ENCODE peak calls at places on chromosomes 1 and 21, in eight cellular contexts. One of them, this sample, is unnamed.

GRCh38 chr1:67312630-67313029 is 5.0 kb downstream of the IL12RB2 start:
- DNase-seq in H54: no peak
- DNase-seq in NT2/D1: no peak
- DNase-seq in stimulated activated CD8-positive, alpha-beta memory T cell treated with anti-CD3 and anti-CD28 coated beads, Interleukin-15, amount 100 ng/mL, for 24 hours: no peak
- DNase-seq in T follicular helper cell: no peak
- DNase-seq in B cell: no peak
- DNase-seq in non-pigmented ciliary epithelial cell: no peak
- DNase-seq in skeletal muscle cell: no peak
- DNase-seq in this sample: no peak

GRCh38 chr1:205077934-205078311 is 6.3 kb downstream of the TMEM81 start:
- DNase-seq in H54: no peak
- DNase-seq in NT2/D1: no peak
- DNase-seq in stimulated activated CD8-positive, alpha-beta memory T cell treated with anti-CD3 and anti-CD28 coated beads, Interleukin-15, amount 100 ng/mL, for 24 hours: no peak
- DNase-seq in T follicular helper cell: no peak
- DNase-seq in B cell: no peak
- DNase-seq in non-pigmented ciliary epithelial cell: no peak
- DNase-seq in skeletal muscle cell: peak
- DNase-seq in this sample: no peak

GRCh38 chr1:63797056-63797726 is 23.4 kb downstream of the ROR1 start:
- DNase-seq in H54: peak
- DNase-seq in NT2/D1: no peak
- DNase-seq in stimulated activated CD8-positive, alpha-beta memory T cell treated with anti-CD3 and anti-CD28 coated beads, Interleukin-15, amount 100 ng/mL, for 24 hours: no peak
- DNase-seq in T follicular helper cell: no peak
- DNase-seq in B cell: no peak
- DNase-seq in non-pigmented ciliary epithelial cell: no peak
- DNase-seq in skeletal muscle cell: no peak
- DNase-seq in this sample: no peak

GRCh38 chr1:197924516-197925123 is 7.4 kb downstream of the LHX9 start:
- DNase-seq in H54: peak
- DNase-seq in NT2/D1: no peak
- DNase-seq in stimulated activated CD8-positive, alpha-beta memory T cell treated with anti-CD3 and anti-CD28 coated beads, Interleukin-15, amount 100 ng/mL, for 24 hours: no peak
- DNase-seq in T follicular helper cell: no peak
- DNase-seq in B cell: no peak
- DNase-seq in non-pigmented ciliary epithelial cell: no peak
- DNase-seq in skeletal muscle cell: no peak
- DNase-seq in this sample: no peak

GRCh38 chr21:42262826-42263225 is 43.9 kb downstream of the ABCG1 start:
- DNase-seq in H54: peak
- DNase-seq in NT2/D1: no peak
- DNase-seq in stimulated activated CD8-positive, alpha-beta memory T cell treated with anti-CD3 and anti-CD28 coated beads, Interleukin-15, amount 100 ng/mL, for 24 hours: no peak
- DNase-seq in T follicular helper cell: no peak
- DNase-seq in B cell: no peak
- DNase-seq in non-pigmented ciliary epithelial cell: no peak
- DNase-seq in skeletal muscle cell: no peak
- DNase-seq in this sample: no peak

GRCh38 chr1:176172215-176172614 is 34.9 kb downstream of the COP1 start:
- DNase-seq in H54: no peak
- DNase-seq in NT2/D1: no peak
- DNase-seq in stimulated activated CD8-positive, alpha-beta memory T cell treated with anti-CD3 and anti-CD28 coated beads, Interleukin-15, amount 100 ng/mL, for 24 hours: no peak
- DNase-seq in T follicular helper cell: no peak
- DNase-seq in B cell: no peak
- DNase-seq in non-pigmented ciliary epithelial cell: no peak
- DNase-seq in skeletal muscle cell: no peak
- DNase-seq in this sample: no peak

GRCh38 chr21:30340714-30341573 is 3.5 kb upstream of the KRTAP27-1 start:
- DNase-seq in H54: peak
- DNase-seq in NT2/D1: peak
- DNase-seq in stimulated activated CD8-positive, alpha-beta memory T cell treated with anti-CD3 and anti-CD28 coated beads, Interleukin-15, amount 100 ng/mL, for 24 hours: no peak
- DNase-seq in T follicular helper cell: peak
- DNase-seq in B cell: no peak
- DNase-seq in non-pigmented ciliary epithelial cell: no peak
- DNase-seq in skeletal muscle cell: no peak
- DNase-seq in this sample: no peak

GRCh38 chr1:7378346-7379130 is 392.6 kb upstream of the VAMP3 start:
- DNase-seq in H54: no peak
- DNase-seq in NT2/D1: no peak
- DNase-seq in stimulated activated CD8-positive, alpha-beta memory T cell treated with anti-CD3 and anti-CD28 coated beads, Interleukin-15, amount 100 ng/mL, for 24 hours: no peak
- DNase-seq in T follicular helper cell: no peak
- DNase-seq in B cell: no peak
- DNase-seq in non-pigmented ciliary epithelial cell: no peak
- DNase-seq in skeletal muscle cell: no peak
- DNase-seq in this sample: no peak

GRCh38 chr1:235866207-235866912 is at the start of gene LYST:
- DNase-seq in H54: peak
- DNase-seq in NT2/D1: no peak
- DNase-seq in stimulated activated CD8-positive, alpha-beta memory T cell treated with anti-CD3 and anti-CD28 coated beads, Interleukin-15, amount 100 ng/mL, for 24 hours: no peak
- DNase-seq in T follicular helper cell: peak
- DNase-seq in B cell: peak
- DNase-seq in non-pigmented ciliary epithelial cell: no peak
- DNase-seq in skeletal muscle cell: no peak
- DNase-seq in this sample: peak

GRCh38 chr1:95631695-95632094 is 397.7 kb downstream of the RWDD3 start:
- DNase-seq in H54: no peak
- DNase-seq in NT2/D1: no peak
- DNase-seq in stimulated activated CD8-positive, alpha-beta memory T cell treated with anti-CD3 and anti-CD28 coated beads, Interleukin-15, amount 100 ng/mL, for 24 hours: no peak
- DNase-seq in T follicular helper cell: no peak
- DNase-seq in B cell: no peak
- DNase-seq in non-pigmented ciliary epithelial cell: no peak
- DNase-seq in skeletal muscle cell: no peak
- DNase-seq in this sample: no peak

GRCh38 chr1:44485229-44485932 is 80.3 kb downstream of the RNF220 start:
- DNase-seq in H54: peak
- DNase-seq in NT2/D1: no peak
- DNase-seq in stimulated activated CD8-positive, alpha-beta memory T cell treated with anti-CD3 and anti-CD28 coated beads, Interleukin-15, amount 100 ng/mL, for 24 hours: no peak
- DNase-seq in T follicular helper cell: no peak
- DNase-seq in B cell: no peak
- DNase-seq in non-pigmented ciliary epithelial cell: peak
- DNase-seq in skeletal muscle cell: peak
- DNase-seq in this sample: no peak

GRCh38 chr21:25515484-25516405 is 91.5 kb downstream of the MRPL39 start:
- DNase-seq in H54: no peak
- DNase-seq in NT2/D1: no peak
- DNase-seq in stimulated activated CD8-positive, alpha-beta memory T cell treated with anti-CD3 and anti-CD28 coated beads, Interleukin-15, amount 100 ng/mL, for 24 hours: no peak
- DNase-seq in T follicular helper cell: no peak
- DNase-seq in B cell: no peak
- DNase-seq in non-pigmented ciliary epithelial cell: peak
- DNase-seq in skeletal muscle cell: no peak
- DNase-seq in this sample: no peak

GRCh38 chr1:153944005-153944821 is 2.3 kb downstream of the DENND4B start:
- DNase-seq in H54: no peak
- DNase-seq in NT2/D1: no peak
- DNase-seq in stimulated activated CD8-positive, alpha-beta memory T cell treated with anti-CD3 and anti-CD28 coated beads, Interleukin-15, amount 100 ng/mL, for 24 hours: no peak
- DNase-seq in T follicular helper cell: no peak
- DNase-seq in B cell: no peak
- DNase-seq in non-pigmented ciliary epithelial cell: no peak
- DNase-seq in skeletal muscle cell: no peak
- DNase-seq in this sample: no peak

This sample was measured in effector memory CD8-positive, alpha-beta T cell.